ENCODE peak calls at places on chromosomes 3 and 15, in four cellular contexts. Q is OCI-LY7, R is fibroblast of lung, V is ovary. E is an unnamed sample. For H3K4me1, the result is how much of the 10 kb centered on the place peaks cover.

GRCh38 chr3:32797776-32798175 is 20.0 kb upstream of the TRIM71 start:
- DNase-seq in Q (no peak), R (no peak), V (no peak), E (no peak)

GRCh38 chr15:88396382-88396781 is 70.8 kb downstream of the MRPL46 start:
- DNase-seq in Q (no peak), R (no peak), V (no peak), E (no peak)

GRCh38 chr3:23884481-23884880 is 32.3 kb downstream of the NKIRAS1 start:
- DNase-seq in Q (no peak), R (no peak), V (no peak), E (no peak)

GRCh38 chr3:125061646-125062045 is 5.8 kb upstream of the HEG1 start:
- DNase-seq in Q (no peak), R (no peak), V (no peak), E (no peak)

GRCh38 chr15:47688573-47689086 is 28.7 kb upstream of the SEMA6D start:
- DNase-seq in Q (no peak), R (peak), V (no peak), E (no peak)

GRCh38 chr3:111961461-111962269 is 17.2 kb upstream of the ABHD10 start:
- DNase-seq in Q (no peak), R (no peak), V (no peak), E (no peak)

GRCh38 chr3:18247776-18248310 is 177.3 kb downstream of the SATB1 start:
- DNase-seq in Q (no peak), R (no peak), V (no peak), E (no peak)

GRCh38 chr3:173732237-173732636 is 334.7 kb downstream of the NLGN1 start:
- DNase-seq in Q (no peak), R (peak), V (no peak), E (no peak)

GRCh38 chr3:176274161-176274560 is 923.1 kb downstream of the TBL1XR1 start:
- DNase-seq in Q (peak), R (no peak), V (no peak), E (no peak)

GRCh38 chr3:194075802-194076460 is 60.0 kb upstream of the HES1 start:
- DNase-seq in Q (no peak), R (no peak), V (no peak), E (no peak)

GRCh38 chr3:100891827-100892226 is 101.4 kb downstream of the ABI3BP start:
- DNase-seq in Q (no peak), R (peak), V (no peak), E (no peak)

GRCh38 chr3:188294823-188295487 is 141.0 kb downstream of the LPP start:
- DNase-seq in Q (no peak), R (peak), V (no peak), E (no peak)

GRCh38 chr3:160187288-160187687 is 37.9 kb upstream of the C3orf80 start:
- DNase-seq in Q (no peak), R (no peak), V (no peak), E (no peak)

GRCh38 chr3:142652826-142653292 is 56.7 kb downstream of the PLS1 start:
- DNase-seq in Q (no peak), R (peak), V (no peak), E (no peak)

GRCh38 chr3:59444293-59444671 is 394.5 kb upstream of the CFAP20DC start:
- DNase-seq in Q (no peak), R (no peak), V (no peak), E (peak)

GRCh38 chr15:100727291-100727851 is 125.0 kb downstream of the ASB7 start:
- DNase-seq in Q (no peak), R (peak), V (no peak), E (no peak)

GRCh38 chr3:169980055-169980454 is 13.4 kb downstream of the SEC62 start:
- DNase-seq in Q (no peak), R (peak), V (no peak), E (no peak)

GRCh38 chr3:111715911-111716523 is 120.9 kb upstream of the ZBED2 start:
- DNase-seq in Q (peak), R (peak), V (no peak), E (no peak)

GRCh38 chr3:74523811-74524210 is 90.6 kb downstream of the CNTN3 start:
- DNase-seq in Q (no peak), R (peak), V (no peak), E (no peak)

GRCh38 chr3:170081079-170081741 is 43.4 kb downstream of the GPR160 start:
- DNase-seq in Q (no peak), R (peak), V (no peak), E (no peak)

GRCh38 chr3:13019243-13019701 is 54.0 kb downstream of the IQSEC1 start:
- DNase-seq in Q (no peak), R (peak), V (peak), E (peak)

GRCh38 chr3:46090161-46090591 is 62.9 kb upstream of the XCR1 start:
- DNase-seq in Q (no peak), R (no peak), V (no peak), E (no peak)

GRCh38 chr3:71035314-71035713 is 548.2 kb downstream of the FOXP1 start:
- DNase-seq in Q (no peak), R (peak), V (no peak), E (no peak)

GRCh38 chr3:153161714-153162512 is at the start of gene RAP2B:
- DNase-seq in Q (peak), R (peak), V (peak), E (peak)

GRCh38 chr3:42498791-42499477 is 3.5 kb upstream of the VIPR1 start:
- DNase-seq in Q (no peak), R (no peak), V (no peak), E (no peak)

GRCh38 chr3:50616770-50617095 is 218 bp upstream of the MAPKAPK3 start:
- DNase-seq in Q (peak), R (peak), V (peak), E (peak)

GRCh38 chr3:13853978-13854296 is 25.9 kb downstream of the WNT7A start:
- DNase-seq in Q (no peak), R (no peak), V (no peak), E (no peak)

GRCh38 chr15:82231842-82232241 is 30.7 kb downstream of the EFL1 start:
- DNase-seq in Q (no peak), R (no peak), V (no peak), E (no peak)

GRCh38 chr15:28086175-28086703 is 12.9 kb downstream of the OCA2 start:
- DNase-seq in Q (peak), R (peak), V (no peak), E (peak)

GRCh38 chr3:123152656-123153055 is 49.1 kb upstream of the SEC22A start:
- DNase-seq in Q (peak), R (no peak), V (no peak), E (no peak)

GRCh38 chr15:64599226-64599625 is 138.8 kb downstream of the ZNF609 start:
- DNase-seq in Q (no peak), R (peak), V (no peak), E (no peak)

GRCh38 chr3:113626513-113627371 is 69.7 kb downstream of the USF3 start:
- DNase-seq in Q (peak), R (peak), V (peak), E (no peak)
- H3K4me3 ChIP-seq in Q (no peak), R (no peak), V (no peak), E (no peak)

DNA sequence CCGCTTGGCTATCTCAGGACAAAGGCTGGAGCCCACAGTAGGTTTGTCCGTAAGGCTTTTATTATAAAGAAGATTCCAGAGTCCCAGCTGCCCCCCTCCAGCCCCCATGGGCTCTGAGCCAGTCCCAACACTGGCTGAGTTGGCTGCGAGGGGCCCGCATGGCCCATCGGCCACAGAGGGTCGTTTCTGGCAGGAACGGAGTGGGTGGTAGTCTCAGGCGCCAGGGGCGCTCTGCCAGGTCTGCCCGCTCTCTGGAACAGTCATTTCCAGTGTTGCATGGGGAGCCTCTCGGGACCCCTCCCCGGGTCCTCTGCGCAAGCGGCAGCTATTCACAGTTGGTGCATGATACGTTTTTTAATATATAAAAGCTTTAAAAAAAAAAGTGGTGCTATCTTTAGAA is 12.2 kb downstream of the H1-8 start:
- DNase-seq in Q (no peak), R (no peak), V (no peak), E (no peak)
- H3K4me1 ChIP-seq in Q (under half), R (under half), V (under half), E (under half)

GRCh38 chr3:10378742-10379141 is 57.8 kb upstream of the SEC13 start:
- DNase-seq in Q (no peak), R (no peak), V (no peak), E (no peak)
- H3K4me3 ChIP-seq in Q (no peak), R (no peak), V (no peak), E (no peak)

GRCh38 chr3:8981700-8982099 is 18.4 kb upstream of the RAD18 start:
- DNase-seq in Q (no peak), R (no peak), V (no peak), E (no peak)

GRCh38 chr3:8981296-8981695 is 18.0 kb upstream of the RAD18 start:
- DNase-seq in Q (no peak), R (no peak), V (no peak), E (no peak)

GRCh38 chr3:8983591-8983990 is 20.3 kb upstream of the RAD18 start:
- DNase-seq in Q (no peak), R (no peak), V (no peak), E (no peak)

GRCh38 chr3:8983026-8983425 is 19.8 kb upstream of the RAD18 start:
- DNase-seq in Q (no peak), R (no peak), V (no peak), E (no peak)

DNA sequence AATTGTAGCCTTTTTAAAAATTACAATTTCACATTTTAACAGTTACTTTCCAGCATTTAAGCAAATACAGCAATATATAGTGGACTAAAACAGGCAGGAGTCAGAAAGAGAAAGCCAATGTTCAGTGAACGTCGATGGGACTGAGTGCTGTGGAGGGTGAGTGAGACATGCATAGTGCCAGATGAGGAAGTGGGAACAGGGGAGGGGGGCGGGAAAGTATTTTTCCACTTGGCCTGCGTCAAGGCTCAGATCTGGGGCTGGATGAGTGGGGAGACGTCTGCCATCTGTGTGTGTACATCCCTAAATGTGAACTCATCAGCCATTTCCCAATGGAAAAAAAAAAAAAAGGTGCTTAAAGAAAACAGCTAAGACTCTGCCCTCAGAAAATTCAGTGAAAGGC is 19.2 kb upstream of the RAD18 start:
- DNase-seq in Q (no peak), R (peak), V (no peak), E (no peak)
- H3K4me1 ChIP-seq in Q (under half), R (under half), V (under half), E (under half)

GRCh38 chr15:58396181-58396580 is 35.6 kb upstream of the LIPC start:
- DNase-seq in Q (no peak), R (peak), V (no peak), E (no peak)
- H3K4me3 ChIP-seq in Q (no peak), R (no peak), V (no peak), E (no peak)

GRCh38 chr3:131998027-131998426 is 36.8 kb downstream of the CPNE4 start:
- DNase-seq in Q (no peak), R (no peak), V (no peak), E (no peak)
- H3K4me1 ChIP-seq in Q (under half), R (under half), V (under half), E (under half)

E was measured in CD8-positive, alpha-beta memory T cell.